ENCODE peak calls at places on chromosome 16, in five cellular contexts. K is stimulated activated CD8-positive, alpha-beta memory T cell treated with anti-CD3 and anti-CD28 coated beads, Interleukin-4, amount 100 ng/mL, for 1 hour; H is Karpas-422; G is HS-5; M is fibroblast of lung. R is an unnamed sample.

GRCh38 chr16:11355862-11356261 is 10.6 kb downstream of the RMI2 start:
- DNase-seq in G (no peak), K (no peak), M (no peak), H (no peak), R (no peak)

GRCh38 chr16:15765880-15766279 is 90.9 kb downstream of the MYH11 start:
- DNase-seq in G (no peak), M (peak; percentile 42), H (peak; percentile 95), K (no peak), R (peak; percentile 62)

GRCh38 chr16:8908779-8909468 is 26.8 kb downstream of the LITAFD start:
- DNase-seq in H (no peak), G (no peak), M (no peak), K (no peak), R (no peak)

GRCh38 chr16:15703029-15703736 is 53.1 kb downstream of the NDE1 start:
- DNase-seq in H (no peak), K (no peak), M (no peak), G (no peak), R (no peak)

GRCh38 chr16:57803413-57803990 is 1.2 kb upstream of the KIFC3 start:
- DNase-seq in K (no peak), H (no peak), M (no peak), G (no peak), R (no peak)

GRCh38 chr16:83813818-83814653 is 6.3 kb downstream of the HSBP1 start:
- DNase-seq in G (no peak), M (peak; percentile 68), K (no peak), H (peak; percentile 51), R (peak; percentile 80)

GRCh38 chr16:80924372-80924978 is 82.2 kb downstream of the CMC2 start:
- DNase-seq in M (peak; percentile 39), K (no peak), G (no peak), H (peak; percentile 83), R (peak; percentile 66)

GRCh38 chr16:65576631-65577030 is 454.8 kb upstream of the CDH11 start:
- DNase-seq in K (no peak), G (no peak), M (no peak), H (peak; percentile 44), R (no peak)

GRCh38 chr16:30731411-30731810 is 16.8 kb upstream of the PHKG2 start:
- DNase-seq in M (no peak), G (no peak), K (no peak), H (no peak), R (peak; percentile 32)

GRCh38 chr16:71894229-71894920 is 956 bp upstream of the IST1 start:
- DNase-seq in H (peak; percentile 77), M (peak; percentile 71), G (no peak), K (no peak), R (peak; percentile 60)